ENCODE peak calls at places on chromosome 10, in five cellular contexts. P, O, A, M and H are unnamed samples. For H3K27me3 and H3K36me3, the result is how much of the 10 kb centered on the place peaks cover.

GRCh38 chr10:126671402-126671975 is 996 bp upstream of the C10orf90 start:
- DNase-seq in P (no peak), O (no peak), A (peak), M (no peak), H (no peak)

GRCh38 chr10:101001225-101002035 is 1.8 kb downstream of the LZTS2 start:
- DNase-seq in P (peak), O (peak), A (peak), M (peak), H (peak)

GRCh38 chr10:10911471-10911921 is 106.2 kb upstream of the CELF2 start:
- DNase-seq in P (peak), O (peak), A (peak), M (peak), H (peak)

GRCh38 chr10:29734980-29735627 is 100.3 kb upstream of the SVIL start:
- DNase-seq in P (peak), O (peak), A (peak), M (peak), H (peak)

GRCh38 chr10:29163746-29164145 is 125.1 kb upstream of the LYZL1 start:
- DNase-seq in P (no peak), O (no peak), A (no peak), M (peak), H (no peak)

GRCh38 chr10:73758704-73759511 is 14.7 kb downstream of the SEC24C start:
- DNase-seq in P (no peak), O (no peak), A (no peak), M (no peak), H (no peak)

GRCh38 chr10:110401401-110402076 is 96.2 kb upstream of the DUSP5 start:
- DNase-seq in P (no peak), O (no peak), A (no peak), M (no peak), H (no peak)

GRCh38 chr10:86108696-86109095 is 257.9 kb downstream of the GRID1 start:
- DNase-seq in P (no peak), O (no peak), A (no peak), M (no peak), H (no peak)

GRCh38 chr10:35422236-35422635 is 85.9 kb downstream of the CCNY start:
- DNase-seq in P (peak), O (no peak), A (no peak), M (peak), H (no peak)

GRCh38 chr10:930415-931325 is 835 bp downstream of the LARP4B start:
- DNase-seq in P (no peak), O (peak), A (peak), M (peak), H (peak)

GRCh38 chr10:3325954-3326353 is 153.4 kb upstream of the PITRM1 start:
- DNase-seq in P (no peak), O (no peak), A (no peak), M (no peak), H (no peak)

GRCh38 chr10:14578060-14578952 is 196.4 kb downstream of the FAM107B start:
- DNase-seq in P (no peak), O (peak), A (no peak), M (peak), H (no peak)

GRCh38 chr10:90125966-90126600 is 424.7 kb downstream of the KIF20B start:
- DNase-seq in P (no peak), O (peak), A (no peak), M (no peak), H (no peak)

GRCh38 chr10:9786101-9786500 is 1231.6 kb upstream of the CELF2 start:
- DNase-seq in P (no peak), O (peak), A (no peak), M (no peak), H (no peak)
- H3K27ac ChIP-seq in P (no peak), O (no peak), A (no peak), M (no peak), H (no peak)

DNA sequence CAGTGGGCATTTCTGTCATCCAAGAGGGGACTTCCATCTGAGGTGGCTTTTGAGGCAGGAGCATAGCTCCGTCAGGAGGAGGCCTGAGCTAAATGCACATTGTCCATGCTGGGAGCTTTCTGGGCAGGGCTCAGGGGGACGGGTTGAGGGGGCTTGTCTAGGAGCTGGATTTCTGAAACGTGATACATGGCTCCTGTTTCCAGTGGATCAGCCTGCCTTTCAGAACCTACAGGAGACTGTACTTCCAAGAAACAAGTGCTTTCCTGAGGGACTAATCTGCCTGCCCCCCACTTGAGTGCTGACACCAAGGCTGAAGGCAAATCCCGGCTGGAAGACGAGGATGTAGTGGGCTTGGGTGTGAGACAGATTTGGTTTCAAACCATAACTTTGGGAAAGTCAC is 40.5 kb upstream of the GDF10 start:
- DNase-seq in P (no peak), O (no peak), A (no peak), M (no peak), H (no peak)
- H3K27me3 ChIP-seq in P (under half), O (under half), A (under half), M (under half), H (under half)

GRCh38 chr10:68171539-68172080 is 60.3 kb downstream of the ATOH7 start:
- DNase-seq in P (no peak), O (no peak), A (no peak), M (no peak), H (no peak)
- H3K36me3 ChIP-seq in P (under half), O (under half), A (under half), M (under half), H (under half)

GRCh38 chr10:60349426-60349825 is 40.2 kb downstream of the ANK3 start:
- DNase-seq in P (no peak), O (no peak), A (no peak), M (peak), H (no peak)
- H3K27ac ChIP-seq in P (no peak), O (no peak), A (no peak), M (no peak), H (no peak)

GRCh38 chr10:128571745-128572144 is 445.5 kb upstream of the MKI67 start:
- DNase-seq in P (no peak), O (no peak), A (no peak), M (no peak), H (no peak)
- H3K27me3 ChIP-seq in P (under half), O (under half), A (under half), M (under half), H (under half)

DNA sequence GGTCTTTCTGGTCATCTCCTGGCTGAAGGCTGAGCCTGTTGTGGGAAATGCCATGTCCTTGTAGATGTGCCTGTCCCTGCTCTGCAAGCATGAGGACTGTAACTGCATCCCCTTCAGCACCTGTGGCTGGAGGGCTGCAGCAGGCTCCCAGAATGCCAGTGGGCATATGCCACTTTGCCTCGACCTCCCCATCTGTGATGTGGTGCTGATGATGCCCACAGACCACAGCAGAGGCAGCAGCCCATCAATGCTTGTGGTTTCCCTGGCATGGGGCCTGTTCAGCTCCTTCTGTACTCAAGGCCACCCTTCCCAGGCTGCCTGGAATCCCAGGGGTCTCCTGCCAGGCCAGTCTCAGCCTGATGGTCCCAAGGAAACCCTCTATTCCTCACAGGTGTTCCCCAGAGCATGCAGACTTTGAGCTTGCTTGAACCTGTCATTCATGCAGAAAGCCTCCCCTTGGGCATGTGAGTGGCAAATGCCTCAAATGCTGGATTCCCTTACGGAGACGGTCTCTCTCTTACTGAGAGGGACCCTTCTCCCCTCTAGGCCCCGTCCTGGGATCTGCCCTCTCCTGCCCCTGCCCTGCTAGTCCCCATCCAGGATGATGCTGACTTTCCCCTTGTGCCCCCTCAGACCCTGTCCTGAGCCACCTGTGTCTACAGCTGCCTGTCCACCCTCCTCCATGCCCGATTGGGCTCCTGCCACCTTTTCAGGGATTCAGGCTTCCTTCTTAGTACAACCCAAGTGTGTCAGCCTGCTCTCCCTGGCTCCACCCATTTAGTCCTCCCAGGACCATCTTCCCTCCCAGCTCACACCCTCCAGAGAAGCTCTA is 50.9 kb upstream of the ANTXRL start:
- DNase-seq in P (no peak), O (no peak), A (no peak), M (no peak), H (no peak)
- H3K36me3 ChIP-seq in P (under half), O (under half), A (under half), M (under half), H (under half)

GRCh38 chr10:117544729-117545140 is 2.2 kb downstream of the EMX2 start:
- DNase-seq in P (no peak), O (no peak), A (no peak), M (no peak), H (no peak)
- H3K27ac ChIP-seq in P (peak), O (no peak), A (no peak), M (no peak), H (no peak)

DNA sequence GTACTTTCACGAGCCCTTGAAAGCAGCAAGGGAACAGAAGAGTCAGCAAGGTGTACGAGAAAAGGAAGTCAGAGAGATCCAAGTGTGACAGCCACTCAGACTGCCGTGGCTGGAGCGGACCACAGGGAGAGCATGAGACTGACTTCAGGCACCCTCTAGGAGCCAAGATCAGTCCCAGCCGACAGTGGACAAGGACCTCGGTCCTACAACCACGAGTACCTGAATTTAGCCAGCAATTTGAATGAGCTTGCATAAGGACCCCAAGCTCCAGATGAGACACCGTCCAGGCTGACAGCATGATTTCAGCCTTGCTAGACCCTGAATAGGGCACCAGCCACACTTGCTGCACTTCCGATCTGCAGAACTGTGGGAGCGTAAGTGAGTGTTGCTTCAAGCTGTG is 13.7 kb upstream of the EBF3 start:
- DNase-seq in P (no peak), O (no peak), A (no peak), M (no peak), H (no peak)
- H3K27me3 ChIP-seq in P (under half), O (under half), A (under half), M (under half), H (under half)

GRCh38 chr10:98296514-98296913 is 28.5 kb upstream of the LOXL4 start:
- DNase-seq in P (no peak), O (peak), A (no peak), M (no peak), H (no peak)

GRCh38 chr10:98295907-98296306 is 27.9 kb upstream of the LOXL4 start:
- DNase-seq in P (no peak), O (peak), A (no peak), M (peak), H (no peak)

GRCh38 chr10:98301664-98302319 is 33.8 kb upstream of the LOXL4 start:
- DNase-seq in P (no peak), O (no peak), A (no peak), M (no peak), H (no peak)

GRCh38 chr10:98300526-98300925 is 32.5 kb upstream of the LOXL4 start:
- DNase-seq in P (no peak), O (no peak), A (no peak), M (no peak), H (no peak)

DNA sequence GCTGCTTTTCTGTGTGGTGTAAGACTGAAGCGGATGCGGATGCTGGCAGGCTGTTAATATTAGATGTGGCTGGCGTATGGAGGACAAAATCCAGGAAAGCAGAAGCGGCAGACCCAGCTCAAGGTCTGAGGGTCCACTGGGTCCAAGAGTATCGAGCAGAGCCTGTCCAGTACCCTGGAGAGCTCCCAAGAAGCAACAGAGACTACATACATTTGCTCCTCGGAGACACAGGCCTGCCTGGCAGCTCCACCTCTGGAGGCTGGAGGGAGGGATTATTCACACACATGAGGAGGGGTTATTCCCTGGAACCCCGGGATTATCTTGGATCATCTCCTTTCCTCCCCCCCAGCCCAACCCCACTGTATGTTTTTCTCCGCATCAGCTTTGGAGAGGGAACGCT is 31.3 kb upstream of the LOXL4 start:
- DNase-seq in P (no peak), O (peak), A (no peak), M (no peak), H (no peak)
- H3K36me3 ChIP-seq in P (under half), O (under half), A (under half), M (under half), H (under half)

DNA sequence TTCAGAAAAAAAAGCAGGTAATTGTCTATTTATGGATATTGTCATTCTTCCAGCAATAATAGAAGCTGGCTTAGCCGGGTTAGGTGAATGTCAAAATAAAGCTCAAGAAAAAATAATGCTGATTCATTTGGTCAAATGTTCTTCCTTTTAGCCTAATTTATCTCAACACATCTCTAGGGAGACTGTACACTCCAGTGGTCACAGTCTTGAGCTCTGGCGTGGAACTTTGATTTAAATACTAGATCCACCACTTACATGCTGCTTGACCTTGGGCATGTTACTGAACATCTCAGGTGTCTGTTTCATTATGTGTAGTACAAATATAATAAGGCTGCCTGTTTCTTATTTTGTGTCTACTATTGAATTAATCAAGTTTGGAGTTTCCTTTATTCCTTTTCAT is 22.0 kb downstream of the PRTFDC1 start:
- DNase-seq in P (no peak), O (no peak), A (no peak), M (no peak), H (no peak)
- H3K27ac ChIP-seq in P (no peak), O (no peak), A (no peak), M (no peak), H (no peak)